ENCODE peak calls at places on chromosomes 7 and 10, in eight cellular contexts. M is PC-9, S is lower lobe of right lung, H is brain microvascular endothelial cell, U is HCT116, J is stomach, F is OCI-LY7, Q is spleen. L is an unnamed sample.

GRCh38 chr7:127876393-127876792 is 154.8 kb downstream of the LRRC4 start:
- DNase-seq in M (no peak), J (no peak), S (no peak), U (no peak), F (no peak), H (peak), Q (no peak), L (no peak)

GRCh38 chr7:95628831-95629439 is 32.6 kb upstream of the PDK4 start:
- DNase-seq in S (no peak), M (no peak), Q (no peak), U (no peak), F (no peak), H (peak), J (no peak), L (peak)

GRCh38 chr10:70761031-70761601 is 24.1 kb downstream of the TBATA start:
- DNase-seq in Q (peak), U (no peak), M (peak), F (no peak), J (no peak), H (peak), S (peak), L (no peak)

GRCh38 chr10:75334720-75335119 is 66.8 kb downstream of the ZNF503 start:
- DNase-seq in S (no peak), M (no peak), Q (no peak), F (no peak), J (no peak), H (no peak), U (no peak), L (no peak)

GRCh38 chr10:110918633-110919348 is at the start of gene BBIP1:
- DNase-seq in J (no peak), F (peak), M (peak), S (no peak), H (peak), U (peak), Q (peak), L (peak)

GRCh38 chr10:124993728-124994451 is 52.0 kb downstream of the ZRANB1 start:
- DNase-seq in F (no peak), Q (peak), M (no peak), S (peak), H (no peak), J (no peak), U (no peak), L (no peak)

GRCh38 chr7:50628469-50629084 is 63.4 kb upstream of the DDC start:
- DNase-seq in S (no peak), Q (no peak), H (no peak), U (no peak), F (peak), M (no peak), J (no peak), L (no peak)

GRCh38 chr7:140397784-140398750 is at the start of gene SLC37A3:
- DNase-seq in S (peak), F (peak), M (peak), Q (peak), H (peak), U (peak), J (peak), L (peak)

GRCh38 chr7:100539436-100540006 is 518 bp downstream of the AGFG2 start:
- DNase-seq in S (no peak), F (peak), M (no peak), U (no peak), H (no peak), Q (no peak), J (no peak), L (no peak)

GRCh38 chr10:114967071-114967470 is 29.1 kb downstream of the TRUB1 start:
- DNase-seq in U (no peak), H (peak), F (no peak), J (no peak), Q (no peak), M (no peak), S (no peak), L (no peak)

GRCh38 chr10:45076847-45077246 is 76.1 kb downstream of the ZNF22 start:
- DNase-seq in S (no peak), M (no peak), H (no peak), J (no peak), F (no peak), U (no peak), Q (no peak), L (no peak)

GRCh38 chr10:43867667-43868361 is 219.1 kb upstream of the ZNF32 start:
- DNase-seq in J (no peak), M (no peak), S (no peak), Q (no peak), U (no peak), H (peak), F (no peak), L (no peak)

GRCh38 chr10:3071405-3072198 is 4.3 kb downstream of the PFKP start:
- DNase-seq in S (no peak), H (peak), U (peak), J (no peak), Q (no peak), F (no peak), M (peak), L (no peak)

GRCh38 chr10:15321431-15322321 is 49.4 kb downstream of the FAM171A1 start:
- DNase-seq in U (no peak), Q (no peak), H (peak), M (no peak), J (no peak), F (no peak), S (no peak), L (peak)

GRCh38 chr10:93006435-93007039 is 54.1 kb upstream of the CYP26C1 start:
- DNase-seq in Q (no peak), U (no peak), M (peak), S (no peak), H (peak), F (peak), J (no peak), L (no peak)

GRCh38 chr7:111126987-111127386 is 36.1 kb downstream of the LRRN3 start:
- DNase-seq in S (no peak), H (peak), F (no peak), J (no peak), Q (no peak), U (no peak), M (no peak), L (no peak)

GRCh38 chr10:33032354-33033254 is 74.6 kb upstream of the ITGB1 start:
- DNase-seq in U (peak), F (no peak), J (no peak), S (no peak), Q (no peak), H (peak), M (peak), L (no peak)

GRCh38 chr10:103859161-103860141 is 4.1 kb upstream of the SH3PXD2A start:
- DNase-seq in H (peak), J (peak), Q (no peak), S (no peak), F (peak), M (no peak), U (peak), L (no peak)

GRCh38 chr10:50993817-50994251 is 80.5 kb upstream of the PRKG1 start:
- DNase-seq in S (peak), Q (no peak), H (peak), J (no peak), U (no peak), M (peak), F (no peak), L (peak)

GRCh38 chr10:87818505-87819273 is 663 bp upstream of the ATAD1 start:
- DNase-seq in H (peak), M (peak), U (no peak), S (no peak), Q (peak), J (peak), F (peak), L (no peak)

GRCh38 chr7:71645836-71646235 is 513.9 kb downstream of the GALNT17 start:
- DNase-seq in H (no peak), S (no peak), J (no peak), F (no peak), U (no peak), M (no peak), Q (no peak), L (no peak)

GRCh38 chr7:5635461-5636445 is 145.7 kb downstream of the RNF216 start:
- DNase-seq in M (no peak), Q (peak), F (no peak), H (no peak), S (no peak), J (no peak), U (no peak), L (no peak)

GRCh38 chr7:159212226-159212625 is 67.6 kb upstream of the VIPR2 start:
- DNase-seq in M (no peak), F (no peak), S (no peak), U (no peak), H (no peak), Q (no peak), J (no peak), L (no peak)

GRCh38 chr7:131293018-131293417 is 34.7 kb upstream of the MKLN1 start:
- DNase-seq in Q (no peak), U (no peak), H (peak), J (no peak), M (no peak), F (no peak), S (no peak), L (peak)

GRCh38 chr10:119786117-119786769 is 60.4 kb downstream of the INPP5F start:
- DNase-seq in S (no peak), M (no peak), H (peak), J (no peak), Q (no peak), F (no peak), U (no peak), L (no peak)

GRCh38 chr7:40922316-40922670 is 780.6 kb downstream of the INHBA start:
- DNase-seq in Q (no peak), U (no peak), F (no peak), S (no peak), H (peak), M (peak), J (no peak), L (no peak)

GRCh38 chr10:4319870-4320367 is 506.1 kb upstream of the AKR1E2 start:
- DNase-seq in M (no peak), J (no peak), Q (no peak), S (no peak), H (no peak), U (no peak), F (no peak), L (no peak)

GRCh38 chr7:55538538-55538937 is 33.8 kb downstream of the VOPP1 start:
- DNase-seq in Q (no peak), M (peak), F (no peak), S (no peak), H (peak), U (no peak), J (no peak), L (no peak)

GRCh38 chr10:99754670-99755069 is 22.6 kb downstream of the CUTC start:
- DNase-seq in U (no peak), F (no peak), H (no peak), J (no peak), M (no peak), Q (no peak), S (no peak), L (no peak)

GRCh38 chr7:113402005-113402404 is 283.7 kb upstream of the SMIM30 start:
- DNase-seq in F (no peak), Q (no peak), S (no peak), J (no peak), M (no peak), U (no peak), H (no peak), L (no peak)

GRCh38 chr7:50562126-50562525 is 3.1 kb downstream of the DDC start:
- DNase-seq in J (no peak), Q (no peak), U (no peak), H (no peak), S (no peak), F (no peak), M (no peak), L (no peak)

GRCh38 chr7:9608560-9608959 is 1175.2 kb downstream of the NXPH1 start:
- DNase-seq in F (no peak), S (no peak), J (no peak), M (no peak), U (no peak), H (no peak), Q (no peak), L (no peak)

GRCh38 chr7:75961194-75961593 is 33.2 kb downstream of the TMEM120A start:
- DNase-seq in H (no peak), J (no peak), Q (no peak), M (no peak), U (no peak), F (peak), S (no peak), L (no peak)

GRCh38 chr10:93070378-93071176 is 3.1 kb upstream of the CYP26A1 start:
- DNase-seq in Q (no peak), S (no peak), J (no peak), M (no peak), F (no peak), U (no peak), H (no peak), L (no peak)

GRCh38 chr10:106708521-106708920 is 456.0 kb downstream of the SORCS1 start:
- DNase-seq in J (no peak), H (no peak), F (no peak), Q (no peak), M (no peak), U (no peak), S (no peak), L (no peak)

GRCh38 chr7:92758796-92759431 is 77.5 kb downstream of the CDK6 start:
- DNase-seq in F (no peak), S (no peak), M (peak), J (no peak), U (no peak), Q (no peak), H (no peak), L (no peak)

GRCh38 chr7:1154172-1154739 is 5.7 kb downstream of the ZFAND2A start:
- DNase-seq in J (no peak), H (no peak), Q (no peak), U (no peak), S (peak), M (no peak), F (no peak), L (no peak)

GRCh38 chr7:55308186-55308929 is 56.8 kb upstream of the LANCL2 start:
- DNase-seq in Q (no peak), M (peak), U (no peak), F (no peak), S (no peak), H (peak), J (no peak), L (no peak)

GRCh38 chr10:122040786-122041185 is 51.8 kb downstream of the TACC2 start:
- DNase-seq in J (no peak), S (no peak), Q (peak), F (no peak), H (no peak), M (no peak), U (no peak), L (no peak)

GRCh38 chr10:122044045-122044661 is 55.2 kb downstream of the TACC2 start:
- DNase-seq in M (peak), Q (peak), U (no peak), F (no peak), H (no peak), S (no peak), J (no peak), L (no peak)

GRCh38 chr10:122042836-122043235 is 53.9 kb downstream of the TACC2 start:
- DNase-seq in F (no peak), H (no peak), M (no peak), Q (no peak), J (no peak), U (no peak), S (no peak), L (no peak)

GRCh38 chr10:122045212-122045611 is 56.2 kb downstream of the TACC2 start:
- DNase-seq in Q (no peak), S (no peak), J (no peak), U (no peak), H (no peak), F (no peak), M (no peak), L (no peak)

DNA sequence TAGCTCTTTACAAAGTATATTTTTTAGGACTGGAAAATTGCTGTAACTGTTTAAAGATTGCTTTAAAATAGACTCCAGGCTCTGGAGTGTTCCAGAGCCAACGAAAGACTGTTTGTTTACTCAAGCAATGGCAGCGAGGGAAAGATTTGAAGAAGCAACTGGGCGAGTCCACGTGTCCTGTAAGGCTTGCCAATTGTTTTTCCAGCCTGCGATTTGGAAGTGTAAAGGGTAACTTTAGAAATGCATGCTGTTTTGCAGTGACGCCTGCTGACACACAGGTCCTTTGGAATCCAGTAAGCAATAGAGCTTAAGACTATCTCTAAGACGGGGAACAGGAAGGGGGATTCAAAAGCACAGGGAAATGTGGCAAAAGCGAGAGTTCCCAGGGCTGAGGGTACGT is 55.8 kb downstream of the TACC2 start:
- DNase-seq in Q (peak), M (no peak), H (peak), U (no peak), S (no peak), F (no peak), J (no peak), L (peak)
- H3K4me3 ChIP-seq in Q (no peak), M (no peak), H (no peak), U (no peak), S (no peak), F (no peak), J (no peak), L (no peak)

DNA sequence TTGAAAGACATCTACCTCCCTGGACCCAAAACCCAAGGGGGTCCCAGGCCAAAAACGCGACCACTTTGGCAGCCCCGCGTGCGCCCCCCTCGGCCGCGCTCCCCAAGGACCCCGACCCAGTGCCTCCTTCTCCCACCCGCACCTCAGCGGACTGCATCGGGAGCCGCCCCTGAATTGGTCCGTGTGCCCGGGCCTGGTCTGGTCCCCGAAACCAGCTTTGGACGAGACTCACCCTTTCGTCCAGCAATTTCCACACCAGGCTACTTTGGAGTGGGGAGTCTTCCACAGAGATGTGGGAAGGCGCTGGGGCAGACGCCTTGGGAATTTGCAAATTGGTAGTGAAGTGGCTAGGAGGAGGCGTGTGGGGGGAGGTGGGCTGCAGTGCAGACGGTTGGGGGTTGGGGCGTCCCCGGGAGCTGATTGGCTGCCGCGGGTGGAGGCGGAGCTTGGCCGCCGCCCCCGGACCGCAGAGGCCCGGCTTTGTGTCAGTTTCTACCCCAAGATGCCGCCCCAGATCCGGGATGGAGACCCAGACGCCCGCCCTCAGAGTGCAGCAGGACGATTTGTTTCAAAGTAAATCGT is 16.9 kb downstream of the TCAF1 start:
- DNase-seq in Q (peak), S (no peak), F (no peak), M (no peak), U (no peak), H (peak), J (no peak), L (peak)
- H3K4me3 ChIP-seq in Q (peak), S (peak), F (peak), M (no peak), U (no peak), H (peak), J (peak), L (peak)

GRCh38 chr7:43693687-43694398 is 35.5 kb downstream of the COA1 start:
- DNase-seq in H (peak), J (no peak), S (no peak), F (no peak), Q (no peak), U (peak), M (peak), L (no peak)
- H3K4me3 ChIP-seq in H (no peak), J (no peak), S (no peak), F (no peak), Q (no peak), U (no peak), M (no peak), L (no peak)

GRCh38 chr7:97025130-97025499 is 484 bp upstream of the DLX5 start:
- DNase-seq in S (no peak), M (no peak), F (no peak), Q (no peak), U (no peak), J (no peak), H (no peak), L (no peak)
- H3K4me3 ChIP-seq in S (no peak), M (no peak), F (no peak), Q (no peak), U (no peak), J (no peak), H (no peak), L (no peak)

GRCh38 chr7:128883622-128884549 is 21.2 kb downstream of the ATP6V1F start:
- DNase-seq in F (peak), J (peak), H (peak), U (peak), Q (peak), S (peak), M (no peak), L (peak)
- H3K4me3 ChIP-seq in F (peak), J (peak), H (no peak), U (no peak), Q (peak), S (peak), M (no peak), L (no peak)